ENCODE peak calls at places on chromosomes 16 and 17, in five cellular contexts. Z is AG09309, A is heart right ventricle, C is mesothelial cell of epicardium, J is nephron progenitor cell. Q is an unnamed sample.

GRCh38 chr17:49496183-49496865 is 1.2 kb downstream of the NGFR start:
- DNase-seq in J (peak), A (peak), Z (no peak), C (peak), Q (peak)

GRCh38 chr16:70577256-70577698 is 53.7 kb downstream of the SF3B3 start:
- DNase-seq in A (no peak), Z (peak), J (no peak), C (no peak), Q (no peak)

GRCh38 chr16:3509470-3509928 is 8.7 kb downstream of the CLUAP1 start:
- DNase-seq in A (no peak), J (no peak), C (no peak), Z (no peak), Q (no peak)

GRCh38 chr16:89099905-89100304 is 6.3 kb downstream of the ACSF3 start:
- DNase-seq in J (no peak), Z (no peak), C (no peak), A (no peak), Q (no peak)

GRCh38 chr16:69116911-69117310 is 11.5 kb downstream of the HAS3 start:
- DNase-seq in Z (no peak), J (no peak), A (no peak), C (no peak), Q (no peak)

GRCh38 chr17:48459070-48459469 is 29.1 kb upstream of the SKAP1 start:
- DNase-seq in Z (no peak), A (no peak), J (no peak), C (no peak), Q (no peak)

GRCh38 chr16:75236232-75236631 is 15.2 kb downstream of the BCAR1 start:
- DNase-seq in J (no peak), Z (no peak), A (no peak), C (no peak), Q (no peak)

GRCh38 chr17:67244621-67245072 is 349 bp downstream of the HELZ start:
- DNase-seq in C (no peak), Z (no peak), A (no peak), J (peak), Q (no peak)

GRCh38 chr17:731943-732787 is at the start of gene TLCD3A:
- DNase-seq in A (peak), C (peak), Z (no peak), J (peak), Q (peak)

GRCh38 chr17:83173180-83173996 is 94.0 kb downstream of the METRNL start:
- DNase-seq in A (no peak), Z (no peak), C (peak), J (peak), Q (no peak)

GRCh38 chr17:28750178-28751047 is 6.6 kb downstream of the TRAF4 start:
- DNase-seq in C (peak), J (peak), Z (peak), A (peak), Q (peak)

GRCh38 chr17:50949128-50950001 is 83.2 kb upstream of the TOB1 start:
- DNase-seq in Z (no peak), C (peak), J (no peak), A (no peak), Q (no peak)

GRCh38 chr17:10088444-10088843 is 110.0 kb downstream of the GAS7 start:
- DNase-seq in Z (no peak), A (no peak), J (no peak), C (no peak), Q (no peak)

GRCh38 chr17:1626333-1626732 is 2.3 kb downstream of the SLC43A2 start:
- DNase-seq in J (no peak), C (no peak), Z (no peak), A (no peak), Q (no peak)

DNA sequence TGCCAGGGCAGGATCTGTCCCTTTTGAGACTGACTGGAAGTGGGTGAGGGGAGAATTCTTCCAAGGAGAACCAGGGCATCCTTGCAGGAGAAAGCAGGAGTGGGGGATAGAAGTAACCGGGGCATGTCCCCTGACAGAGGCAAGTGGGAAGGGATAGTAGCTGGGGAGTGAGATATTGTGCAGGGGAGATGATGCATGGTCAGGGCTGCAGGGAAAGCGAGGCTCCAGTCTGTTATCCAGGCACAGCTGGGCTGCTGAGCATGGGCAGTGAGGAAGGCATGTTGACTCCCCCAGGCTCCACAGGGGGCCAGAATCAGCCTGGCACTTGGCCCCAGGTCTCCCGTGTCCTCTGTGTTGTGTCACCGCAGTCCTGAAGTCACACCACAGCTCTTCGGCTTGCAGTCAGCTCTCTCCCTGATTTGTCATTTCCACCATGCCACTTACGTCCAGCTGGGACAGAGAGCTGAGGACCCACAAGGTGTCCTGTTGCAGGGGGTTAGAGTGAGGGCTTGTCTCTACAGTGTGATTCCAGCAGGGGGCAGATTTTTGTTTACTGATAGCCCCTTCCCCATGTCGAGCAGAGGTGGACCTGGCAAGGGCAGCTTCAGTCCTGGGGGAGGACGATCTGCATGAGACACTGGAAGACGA is 40.9 kb downstream of the B9D1 start:
- DNase-seq in Z (no peak), J (no peak), C (no peak), A (no peak), Q (no peak)
- TF ChIP-seq CTCF in Z (peak), J (peak), C (no peak), A (peak), Q (peak)

DNA sequence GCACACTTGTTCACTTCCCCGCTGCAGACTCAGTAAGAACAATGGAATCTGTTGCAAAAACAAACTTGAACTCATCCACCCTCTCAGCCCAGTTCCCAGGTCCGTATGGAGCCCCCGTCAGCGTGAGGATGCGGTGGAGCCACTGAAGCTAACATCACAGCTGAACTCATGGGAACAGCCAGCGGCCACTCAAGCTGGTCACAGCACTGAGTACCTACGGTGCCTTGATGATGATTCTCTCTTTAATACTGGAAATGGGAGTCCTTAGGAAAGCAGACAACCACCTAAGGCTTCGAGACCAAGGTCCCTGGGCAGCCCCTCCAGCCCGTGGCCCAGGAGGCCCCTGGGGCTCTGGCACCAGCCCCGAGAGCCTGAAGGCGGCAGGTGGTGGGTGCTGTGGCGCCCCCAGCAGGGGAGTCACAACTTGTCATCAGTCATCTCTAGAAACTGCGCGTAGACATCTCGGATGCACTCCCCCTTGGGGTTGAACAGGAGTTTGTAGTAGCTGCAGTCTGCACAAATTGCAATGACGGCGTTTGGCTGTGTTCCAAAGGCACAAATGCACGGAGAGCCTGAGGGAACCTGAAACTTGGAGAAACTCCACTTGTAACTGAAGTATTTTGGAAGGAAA is 31.0 kb upstream of the RHOT1 start:
- DNase-seq in C (peak), J (no peak), A (peak), Z (no peak), Q (peak)
- TF ChIP-seq CTCF in C (peak), J (no peak), A (peak), Z (peak), Q (peak)

GRCh38 chr17:36755586-36755985 is 154.2 kb downstream of the MRM1 start:
- DNase-seq in A (no peak), J (no peak), C (no peak), Z (no peak), Q (peak)
- TF ChIP-seq CTCF in A (no peak), J (peak), C (no peak), Z (peak), Q (no peak)

GRCh38 chr16:49854227-49855203 is 1.4 kb downstream of the ZNF423 start:
- DNase-seq in C (peak), Z (no peak), A (peak), J (peak), Q (peak)
- TF ChIP-seq CTCF in C (no peak), Z (no peak), A (no peak), J (no peak), Q (no peak)

DNA sequence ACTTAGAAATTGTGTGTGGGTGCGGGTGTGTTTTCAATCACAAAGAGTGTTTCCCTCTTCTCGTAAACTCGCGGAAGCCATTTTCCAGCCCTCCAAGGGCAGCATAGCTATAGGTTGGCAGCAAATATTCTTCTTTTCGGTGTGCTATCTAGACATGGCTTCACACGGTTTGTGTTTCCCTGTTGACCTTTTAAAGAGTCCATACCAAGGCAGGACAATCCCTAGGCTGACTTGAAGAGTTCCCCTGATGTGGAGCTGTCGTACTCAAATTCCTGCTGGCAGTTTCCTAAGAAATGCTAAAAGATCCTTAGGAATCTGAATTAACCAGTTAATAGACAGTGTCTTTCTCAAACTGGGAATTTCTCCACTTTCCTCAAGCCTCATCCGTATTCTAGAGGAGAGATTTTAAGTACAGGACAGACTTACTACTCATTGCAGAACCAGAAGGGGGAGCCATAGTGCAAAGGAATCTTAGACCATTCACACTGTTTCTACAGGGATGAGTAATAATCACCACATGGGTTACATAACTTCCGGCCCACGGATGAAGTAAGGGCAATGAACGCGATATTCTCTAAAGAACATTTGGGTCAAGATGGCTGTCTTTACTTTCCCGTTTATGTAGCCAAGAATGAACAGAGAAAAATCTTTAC is 288.6 kb upstream of the ELAC2 start:
- DNase-seq in C (no peak), A (no peak), J (peak), Z (peak), Q (peak)
- TF ChIP-seq CTCF in C (peak), A (peak), J (peak), Z (peak), Q (peak)

DNA sequence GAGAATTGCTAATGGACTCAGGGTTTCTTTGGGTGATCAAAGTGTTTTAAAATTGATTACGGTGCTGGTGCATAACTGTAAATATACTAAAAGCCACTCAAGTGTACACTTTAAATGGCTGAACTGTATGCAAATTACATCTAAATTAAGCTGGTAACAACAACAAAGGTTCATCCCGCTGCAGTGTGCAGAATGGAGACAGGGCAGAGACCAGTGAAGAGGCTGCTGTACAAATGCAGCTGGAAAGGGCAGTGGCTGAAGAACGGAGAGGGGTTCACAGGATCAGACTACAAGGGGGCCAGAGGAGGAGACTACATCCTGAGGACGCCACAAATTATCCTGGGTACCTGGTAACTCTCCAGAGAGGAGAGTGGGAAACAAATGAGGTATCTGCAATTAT is 9.0 kb upstream of the ITGAE start:
- DNase-seq in C (no peak), J (no peak), Z (no peak), A (no peak), Q (no peak)
- TF ChIP-seq CTCF in C (no peak), J (no peak), Z (no peak), A (no peak), Q (no peak)

DNA sequence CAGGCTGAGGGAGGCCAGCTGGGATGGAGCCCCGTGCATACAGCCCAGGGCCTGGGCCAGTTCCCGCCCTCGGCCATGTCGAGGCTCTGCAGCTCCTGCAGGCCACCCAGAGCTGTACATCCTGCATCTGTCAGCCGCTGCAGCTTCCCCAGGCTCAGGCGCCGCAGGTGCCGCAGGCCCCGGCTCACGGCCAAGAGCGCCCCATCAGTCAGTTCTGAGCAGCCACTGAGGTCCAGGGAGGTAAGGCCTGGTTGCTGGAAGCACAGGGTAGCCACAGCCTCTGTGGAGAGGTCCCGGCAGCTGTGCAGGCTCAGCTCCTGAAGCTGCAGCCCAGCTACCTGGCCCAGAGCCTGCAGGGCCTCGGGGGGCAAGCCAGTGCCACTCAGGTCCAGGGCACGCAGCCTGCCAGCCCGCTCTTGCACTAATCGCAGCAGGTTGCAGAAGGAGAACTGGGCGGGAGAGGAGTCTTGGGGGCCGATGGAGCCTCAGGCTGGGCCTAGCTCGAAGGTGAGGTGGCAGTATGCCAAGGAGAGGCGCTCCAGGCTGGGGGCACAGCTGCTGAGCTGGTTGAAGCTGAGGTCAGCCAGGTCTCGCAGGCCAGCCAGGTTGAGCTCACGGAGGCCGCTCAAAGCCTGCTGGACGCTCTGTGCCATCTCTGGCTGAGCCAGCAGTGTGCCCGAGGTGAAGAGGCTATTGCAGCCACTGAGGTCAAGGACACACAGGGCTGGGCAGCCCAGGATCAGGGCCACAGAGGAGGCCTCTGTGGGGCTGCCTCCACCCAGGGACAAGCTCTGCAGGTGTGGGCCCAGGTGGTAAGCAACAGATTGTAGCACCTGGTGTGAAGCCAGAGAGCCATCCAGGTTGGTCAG is 11.4 kb downstream of the ELMO3 start:
- DNase-seq in C (no peak), A (no peak), Z (no peak), J (no peak), Q (no peak)
- TF ChIP-seq CTCF in C (no peak), A (no peak), Z (no peak), J (no peak), Q (no peak)

GRCh38 chr17:81959362-81960129 is 1.4 kb downstream of the NOTUM start:
- DNase-seq in C (peak), J (peak), A (peak), Z (no peak), Q (peak)

GRCh38 chr17:81962499-81963441 is 1.8 kb upstream of the NOTUM start:
- DNase-seq in J (no peak), A (no peak), C (no peak), Z (no peak), Q (no peak)

GRCh38 chr17:81960130-81960958 is 643 bp downstream of the NOTUM start:
- DNase-seq in A (no peak), Z (no peak), C (no peak), J (peak), Q (no peak)

GRCh38 chr17:81961554-81962498 is 839 bp upstream of the NOTUM start:
- DNase-seq in Z (no peak), J (peak), C (no peak), A (no peak), Q (no peak)

GRCh38 chr17:81961087-81961514 is at the start of gene NOTUM:
- DNase-seq in A (no peak), Z (no peak), J (peak), C (no peak), Q (no peak)
- TF ChIP-seq CTCF in A (peak), Z (peak), J (no peak), C (peak), Q (no peak)

GRCh38 chr16:78598186-78598585 is 498.7 kb downstream of the WWOX start:
- DNase-seq in Z (no peak), C (no peak), J (no peak), A (no peak), Q (no peak)
- TF ChIP-seq CTCF in Z (no peak), C (no peak), J (no peak), A (no peak), Q (no peak)

DNA sequence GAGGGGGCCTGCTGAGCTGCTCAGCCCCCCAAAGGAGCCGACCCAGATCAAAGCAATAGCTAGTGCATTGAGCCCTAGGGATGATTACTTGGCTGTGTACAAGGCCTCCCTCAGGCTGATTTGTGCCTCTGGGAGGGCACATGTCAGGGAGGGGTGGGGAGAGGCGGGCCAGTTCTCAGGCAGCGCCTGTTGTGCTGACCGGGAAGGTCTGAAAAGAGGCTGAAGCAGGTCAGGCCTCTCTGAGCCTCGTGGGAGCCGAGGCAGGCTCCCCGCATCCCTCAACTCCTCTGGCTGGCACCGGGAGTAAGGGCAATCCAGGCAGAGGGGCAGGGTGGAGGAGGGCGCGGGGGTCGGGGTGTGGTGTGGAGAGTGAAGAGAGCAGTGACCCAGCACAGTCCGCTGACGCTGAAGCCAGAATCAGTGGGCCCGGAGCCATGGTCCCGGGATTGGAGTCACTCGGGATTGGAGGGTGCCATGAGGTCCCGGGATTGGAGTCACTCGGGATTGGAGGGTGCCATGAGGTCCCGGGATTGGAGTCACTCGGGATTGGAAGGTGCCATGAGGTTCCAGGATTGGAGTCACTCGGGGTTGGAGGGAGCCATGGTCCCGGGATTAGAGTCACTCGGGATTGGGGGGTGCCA is 3.0 kb downstream of the DCXR start:
- DNase-seq in J (no peak), C (no peak), Z (no peak), A (no peak), Q (no peak)
- TF ChIP-seq CTCF in J (no peak), C (no peak), Z (no peak), A (no peak), Q (no peak)